ENCODE peak calls at places on chromosomes 4 and X, in eight cellular contexts. B, D, V, R, O, M, I and C are unnamed samples.
A peak's percentile ranks its signal among the peaks of the same experiment; 100 is the strongest.

GRCh38 chr4:175062183-175062592 is 144.0 kb downstream of the ADAM29 start:
- DNase-seq in B (no peak), D (no peak), V (no peak), R (no peak), O (no peak), M (no peak), I (no peak), C (no peak)

GRCh38 chr4:153393397-153393796 is 48.9 kb downstream of the MND1 start:
- DNase-seq in B (peak; percentile 50), D (no peak), V (no peak), R (peak; percentile 65), O (no peak), M (peak; percentile 61), I (no peak), C (no peak)

GRCh38 chr4:19358015-19358414 is 893.7 kb upstream of the SLIT2 start:
- DNase-seq in B (no peak), D (no peak), V (no peak), R (peak; percentile 99), O (no peak), M (no peak), I (no peak), C (no peak)

GRCh38 chrX:65644621-65645287 is 22.7 kb upstream of the MSN start:
- DNase-seq in B (peak; percentile 88), D (no peak), V (peak; percentile 79), R (peak; percentile 86), O (no peak), M (peak; percentile 86), I (no peak), C (peak; percentile 46)

GRCh38 chrX:17854521-17854920 is 6.6 kb downstream of the RAI2 start:
- DNase-seq in B (no peak), D (no peak), V (no peak), R (no peak), O (no peak), M (no peak), I (no peak), C (no peak)

GRCh38 chrX:39967348-39967747 is 130.4 kb downstream of the BCOR start:
- DNase-seq in B (no peak), D (no peak), V (no peak), R (peak; percentile 67), O (no peak), M (no peak), I (no peak), C (no peak)

GRCh38 chrX:54494970-54495813 is 842 bp downstream of the FGD1 start:
- DNase-seq in B (no peak), D (no peak), V (no peak), R (no peak), O (no peak), M (peak; percentile 19), I (peak; percentile 24), C (no peak)

GRCh38 chrX:106564986-106565385 is 46.8 kb upstream of the RADX start:
- DNase-seq in B (no peak), D (no peak), V (no peak), R (no peak), O (no peak), M (no peak), I (no peak), C (no peak)

GRCh38 chrX:87310780-87311179 is 206.8 kb upstream of the KLHL4 start:
- DNase-seq in B (no peak), D (no peak), V (no peak), R (no peak), O (no peak), M (no peak), I (no peak), C (no peak)

GRCh38 chrX:19747672-19748610 is 139.5 kb downstream of the SH3KBP1 start:
- DNase-seq in B (no peak), D (no peak), V (peak; percentile 8), R (no peak), O (no peak), M (no peak), I (no peak), C (no peak)

GRCh38 chr4:41880840-41881831 is 54.1 kb upstream of the TMEM33 start:
- DNase-seq in B (no peak), D (no peak), V (no peak), R (no peak), O (no peak), M (peak; percentile 9), I (no peak), C (no peak)

GRCh38 chrX:102746134-102746584 is 25.6 kb downstream of the GPRASP3 start:
- DNase-seq in B (no peak), D (no peak), V (peak; percentile 23), R (no peak), O (peak; percentile 8), M (peak; percentile 11), I (no peak), C (no peak)

GRCh38 chr4:99383833-99384392 is 31.4 kb upstream of the ADH1C start:
- DNase-seq in B (no peak), D (no peak), V (peak; percentile 39), R (peak; percentile 37), O (no peak), M (peak; percentile 64), I (no peak), C (peak; percentile 97)

GRCh38 chr4:65658117-65658516 is 12.2 kb downstream of the EPHA5 start:
- DNase-seq in B (peak; percentile 29), D (no peak), V (no peak), R (no peak), O (no peak), M (no peak), I (no peak), C (no peak)

GRCh38 chr4:3293410-3294391 is 880 bp downstream of the RGS12 start:
- DNase-seq in B (no peak), D (peak; percentile 84), V (no peak), R (no peak), O (no peak), M (no peak), I (no peak), C (no peak)

GRCh38 chr4:44740201-44740600 is 13.8 kb upstream of the GNPDA2 start:
- DNase-seq in B (no peak), D (no peak), V (no peak), R (peak; percentile 45), O (no peak), M (no peak), I (no peak), C (no peak)

GRCh38 chr4:44736900-44737299 is 10.5 kb upstream of the GNPDA2 start:
- DNase-seq in B (no peak), D (no peak), V (no peak), R (no peak), O (no peak), M (no peak), I (no peak), C (no peak)

GRCh38 chr4:44738615-44739014 is 12.3 kb upstream of the GNPDA2 start:
- DNase-seq in B (no peak), D (no peak), V (no peak), R (no peak), O (no peak), M (peak; percentile 33), I (no peak), C (no peak)
- TF ChIP-seq CTCF in B (no peak), D (peak; percentile 49), V (no peak), R (no peak), O (peak; percentile 43), M (peak; percentile 63), I (peak; percentile 31), C (peak; percentile 37)

DNA sequence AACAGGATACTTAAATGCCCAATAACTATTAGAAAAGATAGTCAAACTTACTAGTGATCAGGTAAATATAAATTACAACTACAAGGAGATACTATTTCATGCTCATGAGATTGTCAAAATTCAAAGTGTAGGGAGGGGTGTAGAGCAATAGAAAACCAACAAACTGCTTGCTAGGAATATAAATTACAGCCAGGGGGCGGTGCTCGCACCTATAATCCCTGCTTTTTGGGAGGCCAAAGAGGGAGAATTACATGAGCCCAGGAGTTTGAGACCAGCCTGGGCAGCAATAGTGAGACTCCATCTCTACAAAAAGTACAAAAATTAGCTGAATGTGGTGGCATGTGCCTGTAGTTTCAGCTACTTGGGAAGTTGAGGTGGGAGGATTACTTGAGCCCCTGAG is 556.5 kb upstream of the NR3C2 start:
- DNase-seq in B (no peak), D (no peak), V (no peak), R (peak; percentile 11), O (no peak), M (peak; percentile 3), I (no peak), C (no peak)
- TF ChIP-seq CTCF in B (no peak), D (peak; percentile 25), V (no peak), R (peak; percentile 26), O (no peak), M (peak; percentile 39), I (peak; percentile 47), C (peak; percentile 54)

DNA sequence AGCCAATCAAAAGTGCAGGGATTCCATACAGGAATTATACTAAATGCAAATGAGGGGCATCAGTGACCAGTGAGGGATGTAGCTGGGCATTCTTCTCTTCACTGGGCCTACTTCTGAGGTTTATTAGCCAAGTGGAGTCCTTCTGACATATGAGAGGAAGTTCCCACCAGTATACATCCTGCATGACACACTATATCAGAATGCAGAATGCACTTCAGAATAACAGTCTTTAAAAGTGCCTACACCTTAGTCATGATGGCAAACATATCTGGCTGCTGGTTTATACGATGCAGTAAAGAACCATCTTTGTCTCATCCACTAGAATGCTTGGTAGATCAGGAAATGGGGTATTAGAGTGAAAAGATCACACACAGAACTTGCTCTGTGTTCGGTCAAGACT is 180.3 kb upstream of the PPARGC1A start:
- DNase-seq in B (no peak), D (no peak), V (no peak), R (peak; percentile 94), O (no peak), M (peak; percentile 79), I (no peak), C (peak; percentile 25)
- TF ChIP-seq CTCF in B (no peak), D (no peak), V (no peak), R (no peak), O (no peak), M (no peak), I (no peak), C (no peak)

GRCh38 chrX:47745386-47745785 is 86.4 kb upstream of the UXT start:
- DNase-seq in B (no peak), D (no peak), V (no peak), R (peak; percentile 15), O (no peak), M (no peak), I (no peak), C (no peak)

GRCh38 chrX:47751670-47752069 is 85.0 kb upstream of the ZNF81 start:
- DNase-seq in B (no peak), D (no peak), V (no peak), R (peak; percentile 20), O (peak; percentile 6), M (no peak), I (no peak), C (no peak)

GRCh38 chrX:47749185-47749967 is 87.3 kb upstream of the ZNF81 start:
- DNase-seq in B (no peak), D (no peak), V (peak; percentile 5), R (no peak), O (peak; percentile 5), M (peak; percentile 83), I (no peak), C (no peak)

GRCh38 chrX:47746446-47746845 is 87.5 kb upstream of the UXT start:
- DNase-seq in B (no peak), D (no peak), V (no peak), R (no peak), O (no peak), M (peak; percentile 58), I (no peak), C (no peak)

DNA sequence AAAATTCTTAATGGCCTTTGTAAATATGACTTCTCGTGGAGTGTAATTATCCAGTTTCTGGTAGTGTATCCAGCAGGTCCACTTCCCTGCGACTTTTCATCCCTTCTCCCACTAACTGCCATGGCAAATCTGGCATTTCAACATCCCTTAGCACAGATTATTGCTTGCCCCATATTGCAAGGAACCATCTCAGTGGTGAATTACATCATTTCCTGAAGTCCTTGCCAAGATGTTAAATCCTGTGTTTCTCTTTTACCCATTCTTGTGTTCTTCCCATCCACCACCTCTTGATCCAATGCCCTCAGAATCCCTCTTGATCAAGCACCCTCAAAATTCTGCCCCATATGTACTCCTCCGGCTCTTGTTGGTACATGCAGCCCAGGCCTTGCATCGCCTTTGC is 88.1 kb upstream of the ZNF81 start:
- DNase-seq in B (no peak), D (no peak), V (no peak), R (peak; percentile 7), O (no peak), M (no peak), I (no peak), C (no peak)
- TF ChIP-seq CTCF in B (no peak), D (no peak), V (no peak), R (no peak), O (no peak), M (no peak), I (no peak), C (no peak)